ENCODE peak calls at places on chromosome 15, in four cellular contexts. C is upper lobe of left lung, O is left ventricle myocardium inferior, A is small intestine. L is an unnamed sample. For H3K9me3, the result is how much of the 10 kb centered on the place peaks cover.

GRCh38 chr15:31544361-31544760 is 217.7 kb downstream of the KLF13 start:
- DNase-seq in O (no peak), C (no peak), A (no peak), L (no peak)

GRCh38 chr15:77030928-77031375 is 36.0 kb downstream of the PSTPIP1 start:
- DNase-seq in C (no peak), A (no peak), O (no peak), L (peak)

GRCh38 chr15:43883571-43883970 is 56.8 kb downstream of the WDR76 start:
- DNase-seq in C (no peak), A (no peak), O (no peak), L (no peak)

GRCh38 chr15:68819451-68820204 is 1.1 kb downstream of the ANP32A start:
- DNase-seq in O (peak), C (peak), A (peak), L (peak)

GRCh38 chr15:66390670-66391069 is 4.0 kb downstream of the MAP2K1 start:
- DNase-seq in C (no peak), O (no peak), A (peak), L (no peak)

GRCh38 chr15:55774113-55774970 is 31.4 kb upstream of the PRTG start:
- DNase-seq in O (peak), A (peak), C (no peak), L (peak)

GRCh38 chr15:66907826-66908502 is 157.4 kb upstream of the SMAD3 start:
- DNase-seq in A (no peak), C (no peak), O (peak), L (no peak)

GRCh38 chr15:26641144-26641543 is 131.7 kb downstream of the GABRB3 start:
- DNase-seq in C (no peak), A (no peak), O (no peak), L (no peak)

GRCh38 chr15:81865850-81866537 is 179.8 kb downstream of the MEX3B start:
- DNase-seq in A (no peak), O (no peak), C (no peak), L (no peak)

GRCh38 chr15:90981681-90982080 is 12.7 kb downstream of the PRC1 start:
- DNase-seq in A (no peak), O (no peak), C (no peak), L (no peak)

GRCh38 chr15:89648106-89649012 is 6.9 kb downstream of the KIF7 start:
- DNase-seq in C (peak), O (no peak), A (no peak), L (no peak)

GRCh38 chr15:81225161-81225671 is 28.5 kb downstream of the IL16 start:
- DNase-seq in C (no peak), O (peak), A (no peak), L (no peak)

GRCh38 chr15:89090791-89091666 is 2.8 kb downstream of the ABHD2 start:
- DNase-seq in C (no peak), O (peak), A (peak), L (no peak)

GRCh38 chr15:71698752-71699151 is 111.6 kb upstream of the NR2E3 start:
- DNase-seq in O (no peak), A (peak), C (no peak), L (no peak)

GRCh38 chr15:88701561-88702095 is 62.8 kb downstream of the ISG20 start:
- DNase-seq in O (no peak), C (no peak), A (peak), L (no peak)

GRCh38 chr15:51098331-51098619 is 3.6 kb upstream of the TNFAIP8L3 start:
- DNase-seq in A (no peak), O (no peak), C (no peak), L (no peak)

GRCh38 chr15:38610748-38611147 is 46.1 kb upstream of the RASGRP1 start:
- DNase-seq in C (no peak), O (no peak), A (no peak), L (no peak)

GRCh38 chr15:90300541-90300940 is 35.1 kb downstream of the NGRN start:
- DNase-seq in A (no peak), O (no peak), C (no peak), L (no peak)

GRCh38 chr15:49495993-49496747 is 73.1 kb downstream of the FGF7 start:
- DNase-seq in C (no peak), O (no peak), A (no peak), L (no peak)

GRCh38 chr15:65901336-65901735 is 32.0 kb downstream of the RAB11A start:
- DNase-seq in O (no peak), A (peak), C (no peak), L (no peak)

GRCh38 chr15:77569647-77570186 is 63.0 kb downstream of the LINGO1 start:
- DNase-seq in O (no peak), C (peak), A (no peak), L (no peak)

DNA sequence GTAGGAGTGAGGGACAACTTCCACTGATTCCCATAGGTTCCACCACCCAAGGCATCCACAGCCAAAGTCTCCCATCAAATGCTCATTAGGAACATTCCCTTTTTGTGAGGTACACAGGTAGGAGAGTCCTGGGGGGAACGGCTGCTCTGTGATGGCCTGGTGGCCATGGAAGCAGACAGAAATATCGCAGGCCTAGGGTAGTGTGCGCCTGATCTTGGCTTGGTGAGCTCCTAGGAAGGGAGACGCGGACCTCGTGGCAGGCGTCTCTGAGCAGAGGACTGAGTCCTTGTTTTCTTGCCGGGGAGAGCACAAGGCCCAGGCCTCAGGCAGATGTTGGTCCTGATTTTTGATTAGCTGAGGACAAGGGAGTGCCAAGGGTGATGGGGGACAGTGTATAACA is 99.5 kb downstream of the SNRPN start:
- DNase-seq in A (no peak), C (no peak), O (no peak), L (no peak)
- H3K9me3 ChIP-seq in A (under half), C (half or more), O (half or more), L (half or more)

GRCh38 chr15:78837131-78837530 is 25.9 kb upstream of the ADAMTS7 start:
- DNase-seq in C (no peak), A (no peak), O (no peak), L (no peak)

GRCh38 chr15:78837543-78837942 is 26.3 kb upstream of the ADAMTS7 start:
- DNase-seq in A (no peak), C (no peak), O (no peak), L (no peak)

GRCh38 chr15:78836333-78836732 is 25.1 kb upstream of the ADAMTS7 start:
- DNase-seq in A (no peak), O (no peak), C (no peak), L (no peak)

GRCh38 chr15:78840661-78841060 is 29.4 kb upstream of the ADAMTS7 start:
- DNase-seq in A (no peak), C (no peak), O (no peak), L (no peak)

DNA sequence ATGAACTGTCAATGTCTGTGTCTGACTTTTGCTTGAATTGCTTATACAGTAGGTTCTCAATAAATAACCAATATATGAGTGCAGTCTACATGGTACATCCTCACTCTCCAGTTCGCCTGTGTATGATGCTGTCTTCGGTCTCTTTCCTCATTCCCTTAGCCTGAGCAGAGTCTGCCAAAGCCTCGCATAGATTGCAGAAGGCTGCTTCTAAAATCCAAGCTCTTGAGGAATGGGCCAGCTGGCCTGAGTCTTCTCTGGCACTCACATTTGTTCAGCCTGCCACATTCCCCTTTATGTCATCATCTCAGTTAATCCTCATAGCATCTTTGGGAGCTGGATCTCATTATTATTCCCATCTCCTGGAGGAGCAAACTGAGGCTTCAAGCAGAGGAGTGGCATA is 27.2 kb upstream of the ADAMTS7 start:
- DNase-seq in O (no peak), A (no peak), C (no peak), L (no peak)
- H3K9me3 ChIP-seq in O (under half), A (under half), C (under half), L (under half)

GRCh38 chr15:58026051-58026450 is 39.5 kb downstream of the ALDH1A2 start:
- DNase-seq in C (no peak), A (no peak), O (no peak), L (no peak)
- H3K9me3 ChIP-seq in C (under half), A (under half), O (half or more), L (under half)

GRCh38 chr15:74983725-74984231 is 11.6 kb upstream of the SCAMP5 start:
- DNase-seq in A (no peak), C (no peak), O (no peak), L (no peak)
- H3K9me3 ChIP-seq in A (under half), C (under half), O (under half), L (under half)

GRCh38 chr15:53310709-53311108 is 448.8 kb downstream of the WDR72 start:
- DNase-seq in A (no peak), O (no peak), C (no peak), L (no peak)

GRCh38 chr15:53305101-53305500 is 454.4 kb downstream of the WDR72 start:
- DNase-seq in A (no peak), C (no peak), O (no peak), L (no peak)

GRCh38 chr15:53307952-53308624 is 451.4 kb downstream of the WDR72 start:
- DNase-seq in O (no peak), A (no peak), C (no peak), L (no peak)

DNA sequence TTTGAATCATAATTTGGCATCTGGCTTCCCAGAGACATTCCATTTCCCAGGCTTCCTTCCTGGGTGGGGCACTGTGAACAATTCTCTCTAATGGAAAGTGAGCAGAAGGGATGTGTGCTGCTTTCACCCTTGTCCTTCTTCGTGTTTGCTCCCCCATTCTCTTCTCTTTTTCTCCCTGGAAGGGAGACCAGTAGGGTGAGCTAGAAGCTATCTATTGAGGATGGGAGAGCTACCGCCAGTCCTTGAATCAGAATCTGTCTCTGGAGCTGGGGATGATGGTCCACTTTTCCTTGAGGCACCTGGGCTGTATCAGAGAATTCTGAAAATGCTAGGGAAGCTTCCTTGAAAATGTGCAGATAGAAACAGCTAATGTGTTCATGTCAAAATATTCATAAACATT is 453.9 kb downstream of the WDR72 start:
- DNase-seq in C (no peak), O (no peak), A (no peak), L (no peak)
- H3K9me3 ChIP-seq in C (under half), O (under half), A (under half), L (under half)

DNA sequence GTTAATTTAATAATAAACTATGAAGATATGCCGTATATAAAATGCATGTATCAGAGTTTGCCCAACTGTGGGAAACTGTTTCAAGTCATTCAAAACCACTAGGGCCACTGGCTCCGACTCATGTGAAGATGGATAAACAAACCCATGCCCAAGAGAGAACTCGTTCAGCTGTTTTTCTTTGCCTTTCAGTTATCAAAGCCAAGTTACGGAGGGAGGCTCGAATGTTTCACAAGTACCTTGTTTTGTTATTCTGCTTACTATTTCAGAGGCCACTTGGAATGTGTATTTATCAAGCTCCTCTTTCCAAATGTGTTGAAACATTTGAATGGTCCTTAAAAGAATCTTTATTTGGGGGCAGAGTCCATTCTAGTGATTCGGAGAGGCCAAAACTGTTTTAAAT is 82.1 kb downstream of the DUT start:
- DNase-seq in C (no peak), O (no peak), A (no peak), L (no peak)
- H3K9me3 ChIP-seq in C (under half), O (under half), A (under half), L (under half)

GRCh38 chr15:22263738-22264137 is 183.4 kb downstream of the OR4M2 start:
- DNase-seq in O (no peak), A (no peak), C (no peak), L (no peak)

GRCh38 chr15:22262613-22263020 is 182.3 kb downstream of the OR4M2 start:
- DNase-seq in C (no peak), O (no peak), A (peak), L (no peak)

GRCh38 chr15:22265961-22266360 is 185.6 kb downstream of the OR4M2 start:
- DNase-seq in A (no peak), C (no peak), O (no peak), L (no peak)

GRCh38 chr15:22265056-22265945 is 185.0 kb downstream of the OR4M2 start:
- DNase-seq in O (no peak), A (no peak), C (no peak), L (no peak)

GRCh38 chr15:22267761-22268160 is 187.4 kb downstream of the OR4M2 start:
- DNase-seq in C (peak), A (no peak), O (no peak), L (no peak)
- H3K9me3 ChIP-seq in C (under half), A (under half), O (under half), L (under half)

GRCh38 chr15:60022379-60022741 is 18.2 kb downstream of the FOXB1 start:
- DNase-seq in C (no peak), A (no peak), O (no peak), L (no peak)

GRCh38 chr15:60020736-60021135 is 16.6 kb downstream of the FOXB1 start:
- DNase-seq in O (no peak), A (no peak), C (no peak), L (no peak)

GRCh38 chr15:60021589-60022378 is 17.7 kb downstream of the FOXB1 start:
- DNase-seq in C (no peak), A (no peak), O (no peak), L (no peak)

GRCh38 chr15:60012695-60013094 is 8.6 kb downstream of the FOXB1 start:
- DNase-seq in O (no peak), A (no peak), C (no peak), L (no peak)

DNA sequence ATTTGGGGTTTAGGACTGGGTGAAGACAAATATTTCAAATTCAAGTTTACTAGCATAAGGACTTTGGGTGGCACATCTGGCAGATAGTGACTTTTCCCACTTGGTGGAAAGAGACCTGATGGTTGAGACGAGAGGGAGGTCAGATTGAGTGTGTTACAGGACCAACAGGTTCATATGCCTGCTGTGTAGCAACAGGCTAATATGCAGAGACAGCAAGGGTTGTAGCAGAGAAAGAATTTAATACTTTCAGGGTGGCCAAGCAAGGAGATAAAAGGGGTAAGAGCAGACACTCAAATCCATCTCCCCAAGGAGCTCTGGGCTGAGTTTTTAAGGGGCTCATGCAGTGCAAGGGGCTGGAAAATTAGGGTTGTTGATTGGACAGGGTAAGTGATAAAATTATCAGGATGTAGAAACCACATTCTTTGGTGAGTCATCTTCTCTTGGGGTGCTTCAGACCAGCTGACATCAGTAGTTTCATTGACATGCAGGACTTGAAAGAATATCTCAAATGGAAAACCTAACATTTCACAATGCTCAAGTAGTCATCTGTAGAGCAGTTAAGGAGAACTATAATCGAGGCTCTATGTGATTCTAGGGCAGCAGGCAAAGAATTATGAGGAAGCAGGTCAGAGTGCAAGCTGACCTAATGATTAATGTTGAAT is 13.6 kb downstream of the FOXB1 start:
- DNase-seq in O (no peak), C (no peak), A (no peak), L (no peak)
- H3K9me3 ChIP-seq in O (under half), C (under half), A (under half), L (under half)

GRCh38 chr15:98280576-98280975 is 320.1 kb downstream of the ARRDC4 start:
- DNase-seq in A (no peak), C (no peak), O (no peak), L (no peak)
- H3K9me3 ChIP-seq in A (under half), C (under half), O (under half), L (under half)

GRCh38 chr15:25249236-25250010 is 189.4 kb downstream of the UBE3A start:
- DNase-seq in A (no peak), C (no peak), O (no peak), L (no peak)
- H3K9me3 ChIP-seq in A (under half), C (under half), O (half or more), L (under half)

L was measured in T-helper 17 cell.